ENCODE peak calls at places on chromosome 18, in five cellular contexts. B is AG09309, H is stomach, X is astrocyte of the spinal cord, D is brain microvascular endothelial cell. I is an unnamed sample.
A peak's percentile ranks its signal among the peaks of the same experiment; 100 is the strongest.

GRCh38 chr18:23994361-23994902 is 20.1 kb upstream of the TTC39C start:
- DNase-seq in B (peak; percentile 78), H (no peak), X (peak; percentile 91), D (peak; percentile 73), I (peak; percentile 76)

GRCh38 chr18:3286165-3286564 is 24.2 kb downstream of the MYL12B start:
- DNase-seq in B (no peak), H (no peak), X (no peak), D (no peak), I (no peak)

GRCh38 chr18:62498616-62499262 is 24.1 kb upstream of the ZCCHC2 start:
- DNase-seq in B (no peak), H (no peak), X (no peak), D (no peak), I (no peak)

GRCh38 chr18:25289040-25289631 is 62.8 kb downstream of the ZNF521 start:
- DNase-seq in B (peak; percentile 93), H (no peak), X (peak; percentile 95), D (peak; percentile 91), I (peak; percentile 94)

GRCh38 chr18:5296706-5297320 is 1.3 kb upstream of the ZBTB14 start:
- DNase-seq in B (no peak), H (peak; percentile 82), X (peak; percentile 89), D (peak; percentile 78), I (peak; percentile 87)

GRCh38 chr18:42047721-42048120 is 92.7 kb downstream of the PIK3C3 start:
- DNase-seq in B (no peak), H (no peak), X (no peak), D (peak; percentile 13), I (peak; percentile 35)

GRCh38 chr18:74446178-74446577 is 10.9 kb downstream of the DIPK1C start:
- DNase-seq in B (no peak), H (no peak), X (no peak), D (no peak), I (no peak)

GRCh38 chr18:5506174-5506573 is 37.6 kb downstream of the EPB41L3 start:
- DNase-seq in B (no peak), H (no peak), X (no peak), D (no peak), I (no peak)

GRCh38 chr18:11960743-11961380 is 20.4 kb upstream of the IMPA2 start:
- DNase-seq in B (no peak), H (no peak), X (no peak), D (no peak), I (no peak)

GRCh38 chr18:61108706-61109105 is 224.5 kb upstream of the CDH20 start:
- DNase-seq in B (no peak), H (no peak), X (no peak), D (no peak), I (no peak)

GRCh38 chr18:23876921-23877320 is 137.6 kb upstream of the TTC39C start:
- DNase-seq in B (no peak), H (no peak), X (no peak), D (no peak), I (no peak)

GRCh38 chr18:6672909-6673308 is 56.6 kb upstream of the ARHGAP28 start:
- DNase-seq in B (no peak), H (no peak), X (no peak), D (no peak), I (no peak)

GRCh38 chr18:63505566-63506335 is 29.0 kb downstream of the SERPINB5 start:
- DNase-seq in B (no peak), H (no peak), X (no peak), D (peak; percentile 29), I (peak; percentile 54)

GRCh38 chr18:55236150-55236931 is 277.1 kb upstream of the CCDC68 start:
- DNase-seq in B (no peak), H (no peak), X (peak; percentile 72), D (no peak), I (peak; percentile 52)

GRCh38 chr18:75691483-75691882 is 264.0 kb upstream of the SMIM21 start:
- DNase-seq in B (no peak), H (no peak), X (no peak), D (no peak), I (no peak)
- TF ChIP-seq CTCF in B (no peak), H (no peak), X (no peak), D (peak; percentile 16), I (no peak)

GRCh38 chr18:48996901-48997463 is 46.2 kb upstream of the SMAD7 start:
- DNase-seq in B (peak; percentile 95), H (no peak), X (peak; percentile 93), D (peak; percentile 94), I (peak; percentile 76)

GRCh38 chr18:48997681-48997984 is 46.9 kb upstream of the SMAD7 start:
- DNase-seq in B (no peak), H (no peak), X (no peak), D (no peak), I (no peak)

GRCh38 chr18:48999569-48999968 is 48.8 kb upstream of the SMAD7 start:
- DNase-seq in B (no peak), H (no peak), X (no peak), D (no peak), I (no peak)

GRCh38 chr18:48996041-48996440 is 45.3 kb upstream of the SMAD7 start:
- DNase-seq in B (no peak), H (no peak), X (no peak), D (no peak), I (no peak)

DNA sequence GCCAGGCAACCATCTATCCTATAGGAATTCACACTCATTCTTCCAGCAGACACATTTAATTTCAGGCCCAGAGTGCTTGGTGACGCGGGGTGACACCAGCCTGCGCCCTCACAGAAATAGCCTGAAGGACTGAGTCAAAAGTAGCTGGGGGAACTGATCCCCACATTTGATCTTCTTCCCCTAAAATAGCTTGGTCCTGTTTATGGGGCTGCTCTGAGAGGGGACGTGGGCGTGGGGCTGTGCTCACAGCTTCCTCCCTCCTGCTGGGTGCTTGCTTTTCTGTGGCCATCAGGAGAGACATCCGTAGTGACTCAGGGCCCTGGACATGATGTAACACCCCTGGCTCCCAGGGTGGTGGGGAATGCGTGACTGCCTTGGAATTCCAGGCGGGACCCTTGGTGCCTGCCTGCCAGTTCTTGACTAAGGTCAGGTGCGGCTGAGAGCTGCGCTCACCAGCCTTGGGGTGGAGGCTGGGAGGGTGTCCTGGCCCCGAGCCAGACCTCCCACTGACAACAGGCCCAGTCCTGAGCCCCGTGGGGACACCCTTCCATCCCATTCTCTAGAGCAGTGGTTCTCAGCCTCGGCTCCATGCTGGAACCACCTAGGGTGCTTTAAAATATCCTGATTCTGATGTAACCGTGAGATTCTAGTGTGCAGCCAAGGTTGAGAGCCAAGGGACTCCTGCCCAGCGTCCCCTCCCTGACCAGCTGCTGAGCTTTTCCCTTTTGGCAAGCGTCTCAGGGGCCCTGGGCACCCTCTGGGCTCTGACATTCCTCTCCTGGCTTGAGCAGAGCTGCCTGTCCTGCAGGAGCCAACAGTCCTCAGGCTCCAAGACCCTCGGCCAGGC is 47.4 kb upstream of the SMAD7 start:
- DNase-seq in B (peak; percentile 92), H (no peak), X (peak; percentile 98), D (peak; percentile 99), I (peak; percentile 90)
- H3K4me3 ChIP-seq in B (no peak overlapping the region), H (no peak overlapping the region), X (no peak overlapping the region), D (no peak overlapping the region), I (no peak overlapping the region)

DNA sequence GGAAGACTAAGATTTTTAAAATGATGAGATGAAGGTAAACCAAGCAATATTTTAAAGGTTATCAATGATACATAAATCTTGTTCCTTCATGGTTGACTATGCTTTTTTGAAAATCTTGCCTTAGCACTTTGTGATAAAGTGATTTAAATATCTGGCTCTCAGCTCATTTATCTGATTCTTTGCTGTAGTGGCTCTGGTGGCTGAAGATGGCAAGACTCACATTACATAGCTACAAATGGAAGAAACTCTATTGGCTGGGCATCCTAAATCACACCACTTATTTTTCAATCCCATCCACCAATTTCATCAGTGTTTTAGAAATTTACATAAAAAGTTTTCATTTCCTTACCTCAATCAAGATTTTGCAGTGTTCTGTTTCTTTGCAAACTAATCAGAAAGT is 16.6 kb upstream of the APCDD1 start:
- DNase-seq in B (no peak), H (no peak), X (no peak), D (no peak), I (no peak)
- TF ChIP-seq CTCF in B (peak; percentile 49), H (no peak), X (no peak), D (no peak), I (no peak)

GRCh38 chr18:59357928-59358327 is 1.1 kb downstream of the LMAN1 start:
- DNase-seq in B (peak; percentile 66), H (no peak), X (peak; percentile 77), D (peak; percentile 77), I (peak; percentile 86)
- H3K4me3 ChIP-seq in B (peak overlapping the region; percentile 100), H (peak overlapping the region; percentile 92), X (peak overlapping the region; percentile 98), D (peak overlapping the region; percentile 99), I (peak overlapping the region; percentile 95)

DNA sequence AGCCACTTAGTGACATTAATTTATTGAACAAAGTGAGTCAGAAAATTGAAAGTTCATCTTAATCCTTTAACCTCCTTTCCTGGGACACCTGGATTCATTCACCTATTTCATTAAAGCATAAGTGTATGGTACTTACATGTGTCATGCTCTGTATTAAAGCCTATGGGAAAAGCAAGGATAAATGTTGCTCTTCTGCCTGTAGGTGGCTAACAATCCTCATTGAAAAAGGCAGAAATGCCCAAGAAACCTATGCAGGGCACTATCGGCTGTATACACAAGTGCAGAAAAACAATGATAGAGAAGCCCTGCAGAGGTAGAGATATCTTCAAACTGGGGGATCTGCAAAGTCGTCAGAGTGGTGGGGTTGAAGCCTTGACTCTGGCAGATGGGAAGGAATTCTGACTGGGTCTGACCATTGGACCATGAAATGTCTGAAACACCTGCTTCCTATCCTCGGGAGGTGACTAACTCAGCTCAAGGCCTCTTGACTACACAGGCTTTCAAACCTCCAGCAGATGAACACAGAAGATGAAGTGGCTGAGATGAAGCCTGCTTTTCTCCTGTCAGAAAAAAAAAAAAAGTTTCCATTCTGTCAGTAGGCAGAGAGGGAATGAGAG is 83.1 kb downstream of the DCC start:
- DNase-seq in B (no peak), H (no peak), X (no peak), D (no peak), I (no peak)
- TF ChIP-seq CTCF in B (no peak), H (no peak), X (peak; percentile 10), D (no peak), I (no peak)

DNA sequence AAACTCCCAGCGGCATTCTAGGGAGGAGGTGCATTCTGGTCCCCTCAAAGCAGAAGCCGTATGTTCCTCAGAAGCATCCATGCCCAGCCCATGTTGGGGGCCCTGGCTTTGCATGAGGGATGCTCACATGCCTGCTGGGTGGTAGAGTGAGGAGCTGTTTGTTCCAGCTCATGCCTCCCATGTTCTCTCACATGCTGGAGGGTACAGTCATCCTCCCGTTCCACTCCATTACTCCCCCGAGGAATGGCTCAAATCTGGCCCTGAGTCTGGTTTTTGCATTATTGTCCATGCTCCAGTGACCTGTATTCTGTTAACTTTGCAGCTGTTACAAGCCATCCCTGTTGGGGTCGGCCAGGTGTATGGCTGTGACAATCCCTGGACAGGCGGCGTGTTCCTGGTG is 24.1 kb downstream of the SLC14A2 start:
- DNase-seq in B (no peak), H (no peak), X (no peak), D (no peak), I (no peak)
- H3K4me3 ChIP-seq in B (no peak overlapping the region), H (no peak overlapping the region), X (no peak overlapping the region), D (no peak overlapping the region), I (no peak overlapping the region)

DNA sequence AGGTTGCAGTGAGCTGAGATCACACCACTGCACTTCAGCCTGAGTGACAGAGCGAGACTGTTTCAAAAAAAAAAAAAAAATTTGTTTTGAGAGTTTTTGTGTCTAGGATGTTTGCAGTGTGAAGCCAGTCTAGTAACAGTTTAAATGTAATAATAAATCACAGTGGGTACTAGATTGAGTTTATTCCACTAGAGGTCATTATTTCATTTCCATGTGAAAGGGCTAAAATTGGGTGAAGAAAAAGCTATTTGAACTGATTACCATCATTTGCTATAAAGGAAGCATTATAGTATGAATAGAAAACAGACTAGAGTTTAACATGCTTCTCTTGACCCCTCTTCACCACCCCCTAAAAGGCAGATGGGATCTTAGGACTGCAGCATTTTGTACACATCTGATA is 20.3 kb downstream of the SNRPD1 start:
- DNase-seq in B (no peak), H (no peak), X (no peak), D (no peak), I (peak; percentile 14)
- TF ChIP-seq CTCF in B (peak; percentile 9), H (no peak), X (no peak), D (no peak), I (no peak)